ENCODE peak calls at places on chromosomes 13 and 19, in five cellular contexts. One of them, this sample, is unnamed.

GRCh38 chr13:99425485-99426341 is 75.6 kb upstream of the TM9SF2 start:
- DNase-seq in neural crest cell: no peak
- DNase-seq in CD8-positive, alpha-beta T cell: no peak
- DNase-seq in CD4-positive, alpha-beta T cell: peak
- DNase-seq in cardiac fibroblast: no peak
- DNase-seq in this sample: no peak

GRCh38 chr13:75633285-75633684 is 2.8 kb upstream of the LMO7 start:
- DNase-seq in neural crest cell: no peak
- DNase-seq in CD8-positive, alpha-beta T cell: no peak
- DNase-seq in CD4-positive, alpha-beta T cell: no peak
- DNase-seq in cardiac fibroblast: peak
- DNase-seq in this sample: no peak

GRCh38 chr13:83992566-83993358 is 110.5 kb upstream of the SLITRK1 start:
- DNase-seq in neural crest cell: no peak
- DNase-seq in CD8-positive, alpha-beta T cell: no peak
- DNase-seq in CD4-positive, alpha-beta T cell: no peak
- DNase-seq in cardiac fibroblast: no peak
- DNase-seq in this sample: no peak

GRCh38 chr13:23007430-23007829 is 173.3 kb upstream of the SGCG start:
- DNase-seq in neural crest cell: no peak
- DNase-seq in CD8-positive, alpha-beta T cell: no peak
- DNase-seq in CD4-positive, alpha-beta T cell: no peak
- DNase-seq in cardiac fibroblast: no peak
- DNase-seq in this sample: no peak

GRCh38 chr19:49555600-49556411 is 24.6 kb downstream of the NOSIP start:
- DNase-seq in neural crest cell: peak
- DNase-seq in CD8-positive, alpha-beta T cell: peak
- DNase-seq in CD4-positive, alpha-beta T cell: peak
- DNase-seq in cardiac fibroblast: peak
- DNase-seq in this sample: peak

GRCh38 chr19:57803594-57804325 is 11.0 kb downstream of the ZNF552 start:
- DNase-seq in neural crest cell: peak
- DNase-seq in CD8-positive, alpha-beta T cell: no peak
- DNase-seq in CD4-positive, alpha-beta T cell: no peak
- DNase-seq in cardiac fibroblast: peak
- DNase-seq in this sample: no peak

GRCh38 chr19:35027851-35028599 is 2.2 kb upstream of the SCN1B start:
- DNase-seq in neural crest cell: no peak
- DNase-seq in CD8-positive, alpha-beta T cell: no peak
- DNase-seq in CD4-positive, alpha-beta T cell: no peak
- DNase-seq in cardiac fibroblast: no peak
- DNase-seq in this sample: no peak

GRCh38 chr19:47471733-47472457 is at the start of gene SLC8A2:
- DNase-seq in neural crest cell: peak
- DNase-seq in CD8-positive, alpha-beta T cell: peak
- DNase-seq in CD4-positive, alpha-beta T cell: peak
- DNase-seq in cardiac fibroblast: peak
- DNase-seq in this sample: peak

GRCh38 chr13:64428196-64428595 is 2801.9 kb downstream of the PCDH9 start:
- DNase-seq in neural crest cell: no peak
- DNase-seq in CD8-positive, alpha-beta T cell: no peak
- DNase-seq in CD4-positive, alpha-beta T cell: no peak
- DNase-seq in cardiac fibroblast: peak
- DNase-seq in this sample: no peak

GRCh38 chr19:58317481-58318072 is 9.2 kb upstream of the ZSCAN22 start:
- DNase-seq in neural crest cell: no peak
- DNase-seq in CD8-positive, alpha-beta T cell: no peak
- DNase-seq in CD4-positive, alpha-beta T cell: no peak
- DNase-seq in cardiac fibroblast: peak
- DNase-seq in this sample: no peak

DNA sequence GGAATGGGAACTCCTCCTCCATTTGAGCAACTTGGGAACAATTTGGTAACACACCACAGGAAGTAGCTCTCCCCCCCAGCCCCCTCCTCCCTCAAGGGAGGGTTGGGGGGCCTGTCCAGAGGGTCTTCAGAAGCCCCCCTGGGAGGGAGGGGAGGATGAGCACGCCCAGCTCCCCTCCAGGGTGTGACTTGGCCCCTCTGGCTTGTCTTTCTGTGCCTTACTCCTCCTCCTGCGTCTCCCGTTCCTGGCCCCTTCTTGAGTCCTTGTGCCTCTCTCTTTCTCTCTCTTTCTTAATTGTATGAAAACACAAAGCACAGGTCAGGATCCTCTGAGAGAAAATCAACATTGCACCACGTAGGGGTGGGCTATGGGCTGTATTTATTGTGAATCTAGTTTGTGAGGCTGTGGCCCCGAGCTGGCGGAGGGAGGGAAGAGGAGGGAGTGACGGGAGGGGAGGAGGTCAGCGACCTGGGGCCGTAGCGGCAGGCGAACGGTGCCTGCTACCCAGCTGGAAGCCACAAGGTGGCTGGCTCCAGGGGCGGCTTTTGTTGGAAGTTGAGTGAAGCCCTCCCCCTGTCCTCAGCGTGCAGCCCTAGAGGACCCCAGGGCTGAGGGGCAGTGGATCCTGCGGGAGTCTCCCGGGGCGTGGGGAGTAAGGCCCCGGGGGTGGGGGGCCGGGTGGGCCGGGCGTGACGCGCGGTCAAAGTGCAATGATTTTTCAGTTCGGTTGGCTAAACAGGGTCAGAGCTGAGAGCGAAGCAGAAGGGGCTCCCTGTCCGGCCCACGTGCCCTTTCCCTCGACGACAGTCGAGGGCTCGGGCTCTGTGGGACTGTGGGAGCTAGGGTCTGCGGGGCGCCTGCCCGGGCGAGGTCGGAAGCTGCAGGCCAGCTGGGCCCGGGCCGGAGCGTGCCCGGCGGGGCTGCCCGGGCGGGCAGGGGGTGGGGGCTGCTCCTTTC is 6.4 kb downstream of the LYL1 start:
- DNase-seq in neural crest cell: no peak
- DNase-seq in CD8-positive, alpha-beta T cell: no peak
- DNase-seq in CD4-positive, alpha-beta T cell: no peak
- DNase-seq in cardiac fibroblast: no peak
- DNase-seq in this sample: no peak
- TF ChIP-seq CTCF in neural crest cell: peak
- TF ChIP-seq CTCF in CD8-positive, alpha-beta T cell: no peak
- TF ChIP-seq CTCF in CD4-positive, alpha-beta T cell: no peak
- TF ChIP-seq CTCF in cardiac fibroblast: no peak
- TF ChIP-seq CTCF in this sample: no peak

GRCh38 chr19:4495471-4495870 is 22.8 kb downstream of the PLIN4 start:
- DNase-seq in neural crest cell: no peak
- DNase-seq in CD8-positive, alpha-beta T cell: no peak
- DNase-seq in CD4-positive, alpha-beta T cell: peak
- DNase-seq in cardiac fibroblast: no peak
- DNase-seq in this sample: no peak
- TF ChIP-seq CTCF in neural crest cell: no peak
- TF ChIP-seq CTCF in CD8-positive, alpha-beta T cell: no peak
- TF ChIP-seq CTCF in CD4-positive, alpha-beta T cell: no peak
- TF ChIP-seq CTCF in cardiac fibroblast: no peak
- TF ChIP-seq CTCF in this sample: no peak

GRCh38 chr19:15175609-15176008 is 25.2 kb downstream of the NOTCH3 start:
- DNase-seq in neural crest cell: no peak
- DNase-seq in CD8-positive, alpha-beta T cell: no peak
- DNase-seq in CD4-positive, alpha-beta T cell: no peak
- DNase-seq in cardiac fibroblast: no peak
- DNase-seq in this sample: no peak

GRCh38 chr19:15177269-15178116 is 23.3 kb downstream of the NOTCH3 start:
- DNase-seq in neural crest cell: peak
- DNase-seq in CD8-positive, alpha-beta T cell: peak
- DNase-seq in CD4-positive, alpha-beta T cell: peak
- DNase-seq in cardiac fibroblast: peak
- DNase-seq in this sample: no peak

GRCh38 chr19:15169541-15170285 is 31.1 kb downstream of the NOTCH3 start:
- DNase-seq in neural crest cell: no peak
- DNase-seq in CD8-positive, alpha-beta T cell: no peak
- DNase-seq in CD4-positive, alpha-beta T cell: no peak
- DNase-seq in cardiac fibroblast: no peak
- DNase-seq in this sample: no peak

GRCh38 chr19:15170345-15170744 is 30.4 kb downstream of the NOTCH3 start:
- DNase-seq in neural crest cell: no peak
- DNase-seq in CD8-positive, alpha-beta T cell: no peak
- DNase-seq in CD4-positive, alpha-beta T cell: no peak
- DNase-seq in cardiac fibroblast: no peak
- DNase-seq in this sample: no peak

DNA sequence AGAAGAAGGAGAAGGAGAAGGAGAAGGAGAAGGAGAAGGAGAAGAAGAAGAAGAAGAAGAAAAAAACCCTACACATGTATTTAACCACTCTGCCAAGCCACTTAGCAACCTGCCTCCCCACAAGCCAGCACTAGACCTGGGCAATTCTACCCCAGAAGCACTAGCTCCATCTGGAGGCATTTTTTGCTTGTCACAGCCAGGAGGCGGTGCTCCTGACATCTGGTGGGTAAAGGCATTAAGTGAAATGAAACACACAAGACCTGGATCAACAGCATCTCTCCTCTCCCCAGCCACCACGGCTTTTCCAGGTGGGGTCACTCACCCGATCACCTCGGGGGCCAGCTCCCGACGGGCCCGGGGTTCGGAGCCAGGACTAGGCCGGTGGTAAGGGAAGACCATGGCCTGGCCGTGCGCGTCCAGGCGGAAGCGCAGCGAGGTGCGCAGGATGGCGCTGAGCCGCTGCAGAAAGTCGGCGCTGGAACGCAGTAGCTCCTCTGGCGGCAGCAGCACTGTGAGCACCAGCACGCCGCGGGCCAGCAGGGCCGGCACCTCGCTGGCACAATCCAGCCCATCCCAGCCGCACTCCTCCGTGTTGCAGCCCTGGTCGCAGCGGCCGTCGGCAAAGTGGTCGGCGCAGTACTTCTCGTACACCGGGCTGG is 26.9 kb downstream of the NOTCH3 start:
- DNase-seq in neural crest cell: no peak
- DNase-seq in CD8-positive, alpha-beta T cell: no peak
- DNase-seq in CD4-positive, alpha-beta T cell: no peak
- DNase-seq in cardiac fibroblast: peak
- DNase-seq in this sample: no peak
- TF ChIP-seq CTCF in neural crest cell: no peak
- TF ChIP-seq CTCF in CD8-positive, alpha-beta T cell: no peak
- TF ChIP-seq CTCF in CD4-positive, alpha-beta T cell: no peak
- TF ChIP-seq CTCF in cardiac fibroblast: peak
- TF ChIP-seq CTCF in this sample: peak

GRCh38 chr13:33351324-33351723 is 65.8 kb upstream of the STARD13 start:
- DNase-seq in neural crest cell: no peak
- DNase-seq in CD8-positive, alpha-beta T cell: no peak
- DNase-seq in CD4-positive, alpha-beta T cell: no peak
- DNase-seq in cardiac fibroblast: peak
- DNase-seq in this sample: no peak
- TF ChIP-seq CTCF in neural crest cell: no peak
- TF ChIP-seq CTCF in CD8-positive, alpha-beta T cell: no peak
- TF ChIP-seq CTCF in CD4-positive, alpha-beta T cell: no peak
- TF ChIP-seq CTCF in cardiac fibroblast: peak
- TF ChIP-seq CTCF in this sample: no peak

GRCh38 chr13:107351305-107351704 is 783.4 kb upstream of the ARGLU1 start:
- DNase-seq in neural crest cell: no peak
- DNase-seq in CD8-positive, alpha-beta T cell: no peak
- DNase-seq in CD4-positive, alpha-beta T cell: no peak
- DNase-seq in cardiac fibroblast: no peak
- DNase-seq in this sample: no peak
- TF ChIP-seq CTCF in neural crest cell: no peak
- TF ChIP-seq CTCF in CD8-positive, alpha-beta T cell: no peak
- TF ChIP-seq CTCF in CD4-positive, alpha-beta T cell: no peak
- TF ChIP-seq CTCF in cardiac fibroblast: no peak
- TF ChIP-seq CTCF in this sample: no peak

DNA sequence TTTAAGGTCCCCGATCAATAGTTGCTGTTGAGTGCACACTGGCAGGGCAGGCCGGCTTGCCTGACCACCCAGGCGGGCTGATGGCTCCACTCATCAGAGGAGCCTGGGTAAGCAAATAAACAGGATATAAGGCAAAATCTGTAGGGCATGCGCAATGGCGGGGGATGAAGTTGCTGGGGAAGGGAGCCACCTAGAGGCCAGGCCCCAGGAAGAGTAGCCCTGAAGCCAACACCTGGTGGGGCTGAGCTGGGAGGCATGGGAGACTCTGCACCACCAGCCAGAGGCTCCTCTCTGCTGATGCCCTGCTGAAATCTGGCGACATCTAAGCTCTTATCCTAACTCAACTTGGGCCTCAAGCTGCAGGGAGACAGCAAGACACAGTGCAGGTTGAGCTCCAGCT is 324.3 kb downstream of the ZNF536 start:
- DNase-seq in neural crest cell: peak
- DNase-seq in CD8-positive, alpha-beta T cell: no peak
- DNase-seq in CD4-positive, alpha-beta T cell: no peak
- DNase-seq in cardiac fibroblast: no peak
- DNase-seq in this sample: peak
- TF ChIP-seq CTCF in neural crest cell: peak
- TF ChIP-seq CTCF in CD8-positive, alpha-beta T cell: no peak
- TF ChIP-seq CTCF in CD4-positive, alpha-beta T cell: no peak
- TF ChIP-seq CTCF in cardiac fibroblast: peak
- TF ChIP-seq CTCF in this sample: peak

GRCh38 chr19:37986048-37986750 is 79.2 kb downstream of the SIPA1L3 start:
- DNase-seq in neural crest cell: no peak
- DNase-seq in CD8-positive, alpha-beta T cell: no peak
- DNase-seq in CD4-positive, alpha-beta T cell: no peak
- DNase-seq in cardiac fibroblast: no peak
- DNase-seq in this sample: no peak

GRCh38 chr19:37989855-37990254 is 82.8 kb downstream of the SIPA1L3 start:
- DNase-seq in neural crest cell: no peak
- DNase-seq in CD8-positive, alpha-beta T cell: no peak
- DNase-seq in CD4-positive, alpha-beta T cell: no peak
- DNase-seq in cardiac fibroblast: no peak
- DNase-seq in this sample: no peak

GRCh38 chr19:37988758-37989635 is 82.0 kb downstream of the SIPA1L3 start:
- DNase-seq in neural crest cell: no peak
- DNase-seq in CD8-positive, alpha-beta T cell: no peak
- DNase-seq in CD4-positive, alpha-beta T cell: no peak
- DNase-seq in cardiac fibroblast: no peak
- DNase-seq in this sample: no peak

GRCh38 chr19:37990362-37990761 is 83.4 kb downstream of the SIPA1L3 start:
- DNase-seq in neural crest cell: no peak
- DNase-seq in CD8-positive, alpha-beta T cell: no peak
- DNase-seq in CD4-positive, alpha-beta T cell: no peak
- DNase-seq in cardiac fibroblast: no peak
- DNase-seq in this sample: no peak

GRCh38 chr19:37987356-37988332 is 80.6 kb downstream of the SIPA1L3 start:
- DNase-seq in neural crest cell: no peak
- DNase-seq in CD8-positive, alpha-beta T cell: no peak
- DNase-seq in CD4-positive, alpha-beta T cell: no peak
- DNase-seq in cardiac fibroblast: no peak
- DNase-seq in this sample: no peak
- TF ChIP-seq CTCF in neural crest cell: peak
- TF ChIP-seq CTCF in CD8-positive, alpha-beta T cell: no peak
- TF ChIP-seq CTCF in CD4-positive, alpha-beta T cell: no peak
- TF ChIP-seq CTCF in cardiac fibroblast: peak
- TF ChIP-seq CTCF in this sample: peak

This sample was measured in D721Med.